ENCODE peak calls at places on chromosomes 13 and 19, in five cellular contexts. F is trophoblast cell, V is neural progenitor cell, W is heart right ventricle, M is ovary. K is an unnamed sample. For H3K36me3, the result is how much of the 10 kb centered on the place peaks cover.

GRCh38 chr13:86002921-86003488 is 203.8 kb upstream of the SLITRK6 start:
- DNase-seq in F (no peak), V (peak), W (no peak), M (no peak), K (no peak)

GRCh38 chr13:31625115-31625514 is 114.2 kb upstream of the RXFP2 start:
- DNase-seq in F (no peak), V (no peak), W (no peak), M (no peak), K (no peak)

GRCh38 chr19:32652893-32653625 is 21.9 kb downstream of the ANKRD27 start:
- DNase-seq in F (peak), V (no peak), W (peak), M (peak), K (no peak)

GRCh38 chr13:100040196-100040595 is 48.7 kb upstream of the PCCA start:
- DNase-seq in F (no peak), V (no peak), W (no peak), M (no peak), K (no peak)

GRCh38 chr13:52344108-52344507 is 61.9 kb downstream of the THSD1 start:
- DNase-seq in F (no peak), V (no peak), W (no peak), M (no peak), K (no peak)

GRCh38 chr19:49802836-49803528 is 10.1 kb downstream of the FUZ start:
- DNase-seq in F (no peak), V (no peak), W (no peak), M (peak), K (no peak)

GRCh38 chr19:44846455-44847143 is 502 bp downstream of the NECTIN2 start:
- DNase-seq in F (no peak), V (peak), W (no peak), M (peak), K (no peak)

GRCh38 chr19:6737284-6737872 is at the start of gene GPR108:
- DNase-seq in F (peak), V (peak), W (peak), M (peak), K (peak)

GRCh38 chr13:35891973-35892441 is 239.2 kb downstream of the DCLK1 start:
- DNase-seq in F (no peak), V (no peak), W (no peak), M (no peak), K (no peak)

GRCh38 chr13:29502391-29503008 is 93.0 kb downstream of the SLC7A1 start:
- DNase-seq in F (no peak), V (no peak), W (no peak), M (no peak), K (no peak)

GRCh38 chr13:49400755-49401659 is 42.9 kb downstream of the CAB39L start:
- DNase-seq in F (peak), V (peak), W (no peak), M (peak), K (no peak)

GRCh38 chr13:48318014-48318713 is 14.6 kb downstream of the RB1 start:
- DNase-seq in F (no peak), V (no peak), W (peak), M (no peak), K (no peak)

GRCh38 chr13:86986448-86986847 is 684.7 kb upstream of the SLITRK5 start:
- DNase-seq in F (no peak), V (peak), W (no peak), M (no peak), K (no peak)

GRCh38 chr19:30479231-30479630 is 107.0 kb downstream of the ZNF536 start:
- DNase-seq in F (peak), V (no peak), W (no peak), M (no peak), K (no peak)

GRCh38 chr13:109687559-109688448 is 98.6 kb downstream of the IRS2 start:
- DNase-seq in F (no peak), V (peak), W (no peak), M (no peak), K (no peak)

GRCh38 chr19:7874857-7875393 is 735 bp upstream of the PRR36 start:
- DNase-seq in F (no peak), V (no peak), W (no peak), M (no peak), K (no peak)

GRCh38 chr13:36430247-36431203 is 1.8 kb upstream of the CCNA1 start:
- DNase-seq in F (no peak), V (peak), W (peak), M (no peak), K (no peak)

GRCh38 chr19:7360393-7360984 is 11.8 kb downstream of the ARHGEF18 start:
- DNase-seq in F (no peak), V (no peak), W (no peak), M (no peak), K (no peak)

GRCh38 chr13:52399708-52400107 is 6.3 kb downstream of the THSD1 start:
- DNase-seq in F (no peak), V (no peak), W (no peak), M (no peak), K (no peak)

GRCh38 chr13:113151745-113152707 is 6.4 kb upstream of the PROZ start:
- DNase-seq in F (no peak), V (no peak), W (no peak), M (peak), K (no peak)

GRCh38 chr19:3466630-3467029 is 13.7 kb downstream of the SMIM24 start:
- DNase-seq in F (no peak), V (no peak), W (no peak), M (no peak), K (no peak)

GRCh38 chr19:10871711-10872550 is 578 bp downstream of the CARM1 start:
- DNase-seq in F (no peak), V (peak), W (peak), M (peak), K (peak)

GRCh38 chr13:25034173-25034572 is 61.8 kb upstream of the PABPC3 start:
- DNase-seq in F (no peak), V (no peak), W (no peak), M (no peak), K (no peak)

GRCh38 chr19:18280247-18281081 is 958 bp downstream of the JUND start:
- DNase-seq in F (peak), V (peak), W (peak), M (peak), K (peak)

GRCh38 chr19:33333151-33333550 is 30.8 kb upstream of the CEBPA start:
- DNase-seq in F (no peak), V (no peak), W (no peak), M (no peak), K (no peak)

GRCh38 chr19:14022469-14022868 is 5.5 kb upstream of the RLN3 start:
- DNase-seq in F (peak), V (no peak), W (no peak), M (no peak), K (no peak)

GRCh38 chr19:9865732-9866627 is 30.9 kb downstream of the PIN1 start:
- DNase-seq in F (no peak), V (peak), W (no peak), M (no peak), K (peak)

GRCh38 chr19:40668991-40669614 is 21.3 kb downstream of the NUMBL start:
- DNase-seq in F (no peak), V (no peak), W (no peak), M (no peak), K (no peak)

GRCh38 chr19:7772752-7773291 is 9.8 kb downstream of the CLEC4M start:
- DNase-seq in F (peak), V (no peak), W (no peak), M (no peak), K (no peak)

GRCh38 chr13:106535552-106536243 is at the start of gene EFNB2:
- DNase-seq in F (peak), V (peak), W (peak), M (peak), K (peak)

GRCh38 chr19:992670-993055 is 7.6 kb upstream of the GRIN3B start:
- DNase-seq in F (no peak), V (no peak), W (no peak), M (no peak), K (no peak)

GRCh38 chr19:991932-992669 is 8.0 kb downstream of the WDR18 start:
- DNase-seq in F (no peak), V (no peak), W (no peak), M (no peak), K (no peak)

GRCh38 chr19:993831-994393 is 6.3 kb upstream of the GRIN3B start:
- DNase-seq in F (no peak), V (no peak), W (no peak), M (no peak), K (no peak)

GRCh38 chr19:994516-994915 is 5.7 kb upstream of the GRIN3B start:
- DNase-seq in F (no peak), V (no peak), W (no peak), M (no peak), K (no peak)

DNA sequence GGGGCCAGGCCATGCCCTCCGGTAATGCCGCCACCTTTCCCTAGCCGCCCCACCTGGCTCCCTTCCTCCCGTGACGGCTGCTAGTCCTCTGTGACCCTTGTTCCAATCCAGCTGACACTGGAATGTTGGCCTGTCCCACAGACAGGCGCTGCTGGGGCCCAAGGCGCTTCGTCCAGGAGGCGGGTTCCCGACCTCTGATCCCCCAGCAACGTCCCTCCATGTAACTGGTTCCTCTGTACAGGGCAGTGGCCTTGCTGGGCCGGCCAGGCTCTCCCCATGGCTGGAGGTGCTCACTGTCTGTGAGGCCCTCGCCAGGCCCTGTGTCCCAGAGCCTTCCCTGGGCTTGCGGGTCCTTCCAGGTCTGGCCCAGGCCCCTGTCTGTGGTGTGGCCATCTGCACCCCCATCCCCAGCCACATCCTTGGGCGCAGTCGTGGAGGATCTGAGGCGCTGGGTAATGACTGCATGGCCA is 6.8 kb upstream of the GRIN3B start:
- DNase-seq in F (peak), V (no peak), W (no peak), M (no peak), K (no peak)
- H3K4me3 ChIP-seq in F (no peak), V (no peak), W (no peak), M (no peak), K (no peak)

GRCh38 chr19:39257227-39257626 is 8.6 kb upstream of the IFNL4 start:
- DNase-seq in F (no peak), V (no peak), W (no peak), M (no peak), K (no peak)

GRCh38 chr19:39252458-39252857 is 3.8 kb upstream of the IFNL4 start:
- DNase-seq in F (no peak), V (no peak), W (no peak), M (no peak), K (no peak)

GRCh38 chr19:39251081-39251480 is 2.4 kb upstream of the IFNL4 start:
- DNase-seq in F (peak), V (no peak), W (no peak), M (no peak), K (no peak)

GRCh38 chr19:39253374-39254149 is 4.9 kb upstream of the IFNL4 start:
- DNase-seq in F (no peak), V (no peak), W (no peak), M (no peak), K (no peak)

GRCh38 chr19:39254539-39255345 is 6.1 kb upstream of the IFNL4 start:
- DNase-seq in F (no peak), V (no peak), W (no peak), M (no peak), K (no peak)
- H3K36me3 ChIP-seq in F (under half), V (under half), W (under half), M (under half), K (under half)

GRCh38 chr19:57560049-57560491 is 407 bp upstream of the ZNF550 start:
- DNase-seq in F (peak), V (no peak), W (peak), M (peak), K (no peak)
- H3K4me3 ChIP-seq in F (no peak), V (peak), W (peak), M (peak), K (peak)

GRCh38 chr19:48615145-48616040 is 517 bp upstream of the FAM83E start:
- DNase-seq in F (no peak), V (no peak), W (no peak), M (no peak), K (no peak)
- H3K36me3 ChIP-seq in F (under half), V (under half), W (under half), M (under half), K (under half)

GRCh38 chr13:39601636-39602035 is 1.4 kb downstream of the LHFPL6 start:
- DNase-seq in F (no peak), V (no peak), W (no peak), M (no peak), K (no peak)
- H3K4me3 ChIP-seq in F (no peak), V (no peak), W (peak), M (peak), K (no peak)

GRCh38 chr19:36101550-36102327 is 9.2 kb upstream of the OVOL3 start:
- DNase-seq in F (no peak), V (no peak), W (no peak), M (no peak), K (no peak)

GRCh38 chr19:36106991-36107390 is 4.0 kb upstream of the OVOL3 start:
- DNase-seq in F (no peak), V (no peak), W (no peak), M (no peak), K (no peak)

GRCh38 chr19:36106441-36106840 is 4.5 kb upstream of the OVOL3 start:
- DNase-seq in F (no peak), V (no peak), W (no peak), M (no peak), K (no peak)

GRCh38 chr19:36103040-36103626 is 7.8 kb upstream of the OVOL3 start:
- DNase-seq in F (no peak), V (no peak), W (no peak), M (no peak), K (no peak)

DNA sequence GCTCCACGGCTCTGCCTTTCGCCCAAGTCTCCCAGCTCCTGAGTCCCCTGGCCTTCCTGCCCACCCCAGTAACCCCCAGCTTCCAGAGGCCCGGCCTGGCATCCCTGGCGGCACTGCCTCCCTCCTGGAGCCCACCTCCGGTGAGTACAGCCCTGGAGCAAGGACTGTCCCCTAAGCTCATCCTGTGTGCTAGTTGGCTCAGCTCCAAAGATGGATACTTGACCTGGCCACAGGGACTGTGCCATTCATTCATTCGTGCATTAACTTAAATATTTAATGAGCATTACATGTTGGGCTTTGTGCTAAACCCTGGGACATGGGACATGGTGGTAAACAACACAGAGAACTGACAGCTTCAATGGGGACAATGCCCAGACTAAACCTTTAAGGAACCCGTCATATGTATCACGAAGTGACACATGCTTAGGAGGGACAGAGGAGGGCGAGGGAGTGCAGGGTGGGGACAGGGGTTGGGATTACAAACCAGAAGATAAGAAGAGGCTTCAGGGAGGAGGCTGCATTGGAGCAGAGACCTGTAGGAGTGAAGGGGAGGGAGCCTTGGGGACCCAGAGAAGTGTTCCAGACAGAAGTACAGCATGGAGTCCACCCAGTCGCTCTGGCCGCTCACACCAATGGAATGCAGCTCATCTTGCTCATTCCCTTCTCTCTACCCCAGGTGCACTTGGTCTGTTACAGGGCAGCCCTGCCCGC is 6.9 kb upstream of the OVOL3 start:
- DNase-seq in F (no peak), V (no peak), W (no peak), M (no peak), K (no peak)
- H3K36me3 ChIP-seq in F (half or more), V (under half), W (under half), M (under half), K (under half)

GRCh38 chr19:51129716-51130115 is 5.0 kb downstream of the SIGLEC9 start:
- DNase-seq in F (no peak), V (no peak), W (no peak), M (no peak), K (no peak)

GRCh38 chr19:51127755-51128154 is 3.0 kb downstream of the SIGLEC9 start:
- DNase-seq in F (peak), V (no peak), W (no peak), M (no peak), K (no peak)

GRCh38 chr19:51135004-51135403 is 7.1 kb upstream of the SIGLEC7 start:
- DNase-seq in F (no peak), V (no peak), W (no peak), M (no peak), K (no peak)

GRCh38 chr19:51128227-51128626 is 3.5 kb downstream of the SIGLEC9 start:
- DNase-seq in F (no peak), V (no peak), W (no peak), M (no peak), K (no peak)

DNA sequence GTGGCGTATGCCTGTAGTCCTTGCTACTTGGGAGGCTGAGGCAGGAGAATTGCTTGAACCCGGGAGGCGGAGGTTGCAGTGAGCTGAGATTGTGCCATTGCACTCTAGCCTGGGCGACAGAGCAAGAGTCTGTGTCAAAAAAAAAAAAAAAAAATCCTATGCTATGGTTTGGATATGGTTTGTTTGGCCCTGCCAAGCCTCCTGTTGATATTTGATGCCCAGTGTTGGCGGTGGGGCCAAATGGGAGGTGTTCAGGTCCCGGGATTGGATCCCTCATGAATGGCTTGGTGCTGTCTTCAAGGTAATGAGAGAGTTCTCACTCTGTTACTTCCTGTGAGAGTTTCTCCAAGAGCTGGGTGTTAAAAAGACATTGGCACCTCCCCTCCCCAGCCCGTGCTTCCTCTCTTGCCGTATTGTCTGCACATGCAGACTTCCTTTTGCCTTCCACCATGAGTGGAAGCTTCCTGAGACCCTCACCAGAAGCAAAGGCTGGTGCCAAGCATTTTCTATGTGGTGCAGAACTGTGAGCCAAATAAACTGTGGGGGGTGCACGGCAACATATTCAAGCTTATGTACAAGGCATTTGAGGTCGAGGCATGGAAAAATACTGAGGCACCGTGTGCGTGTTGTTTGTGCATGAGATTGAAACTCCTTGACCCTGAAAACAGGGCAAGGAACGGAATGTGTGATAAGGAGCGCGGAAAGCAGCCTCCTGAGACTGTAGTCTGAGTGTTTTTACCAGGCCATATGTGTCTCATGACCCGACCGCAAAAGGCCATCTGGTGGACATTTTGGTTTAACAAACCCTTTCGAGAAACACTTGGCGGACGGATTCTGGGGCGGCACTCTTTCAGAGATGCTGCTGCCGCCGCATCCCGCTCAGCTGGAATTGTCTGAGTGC is 7.3 kb downstream of the SIGLEC9 start:
- DNase-seq in F (no peak), V (peak), W (peak), M (peak), K (peak)
- H3K4me3 ChIP-seq in F (no peak), V (no peak), W (no peak), M (no peak), K (no peak)